ENCODE peak calls at places on chromosome 12, in nine cellular contexts. O, J, A, F, S, I, M, V and W are unnamed samples.

GRCh38 chr12:2877959-2878732 is 1.1 kb downstream of the RHNO1 start:
- DNase-seq in F (no peak), O (peak), I (no peak), M (peak), J (no peak), A (no peak), S (peak), V (peak), W (no peak)

GRCh38 chr12:75969768-75970167 is 61.8 kb downstream of the PHLDA1 start:
- DNase-seq in M (no peak), V (no peak), F (no peak), J (no peak), I (no peak), S (no peak), O (peak), A (no peak), W (no peak)

GRCh38 chr12:121992059-121992879 is 29.4 kb upstream of the BCL7A start:
- DNase-seq in A (peak), S (peak), M (peak), F (no peak), I (no peak), V (peak), O (peak), J (peak), W (peak)

GRCh38 chr12:105083551-105084105 is 630 bp downstream of the ALDH1L2 start:
- DNase-seq in M (peak), F (peak), J (peak), V (peak), I (peak), S (peak), A (no peak), O (peak), W (no peak)

GRCh38 chr12:121190523-121191031 is 19.4 kb upstream of the P2RX4 start:
- DNase-seq in S (peak), F (no peak), I (no peak), O (peak), J (no peak), M (peak), A (peak), V (peak), W (peak)

GRCh38 chr12:68306564-68306963 is 25.6 kb downstream of the MDM1 start:
- DNase-seq in M (no peak), S (no peak), V (no peak), I (no peak), A (no peak), J (no peak), F (no peak), O (no peak), W (no peak)

GRCh38 chr12:25155031-25155576 is 39.9 kb downstream of the DNAI7 start:
- DNase-seq in A (peak), M (peak), O (peak), S (peak), I (no peak), F (no peak), V (peak), J (peak), W (no peak)

GRCh38 chr12:120869376-120869775 is 34.8 kb downstream of the SPPL3 start:
- DNase-seq in O (no peak), V (no peak), S (no peak), J (no peak), F (no peak), I (no peak), M (no peak), A (no peak), W (no peak)

GRCh38 chr12:30794591-30795409 is 40.0 kb upstream of the CAPRIN2 start:
- DNase-seq in A (peak), J (no peak), F (no peak), I (no peak), V (peak), S (peak), O (peak), M (peak), W (peak)

GRCh38 chr12:52175411-52176350 is 16.1 kb downstream of the KRT80 start:
- DNase-seq in A (no peak), M (no peak), F (no peak), V (peak), J (no peak), S (peak), I (no peak), O (peak), W (no peak)
- TF ChIP-seq CTCF in A (peak), M (no peak), F (no peak), V (peak), J (no peak), S (peak), I (no peak), O (peak), W (no peak)

DNA sequence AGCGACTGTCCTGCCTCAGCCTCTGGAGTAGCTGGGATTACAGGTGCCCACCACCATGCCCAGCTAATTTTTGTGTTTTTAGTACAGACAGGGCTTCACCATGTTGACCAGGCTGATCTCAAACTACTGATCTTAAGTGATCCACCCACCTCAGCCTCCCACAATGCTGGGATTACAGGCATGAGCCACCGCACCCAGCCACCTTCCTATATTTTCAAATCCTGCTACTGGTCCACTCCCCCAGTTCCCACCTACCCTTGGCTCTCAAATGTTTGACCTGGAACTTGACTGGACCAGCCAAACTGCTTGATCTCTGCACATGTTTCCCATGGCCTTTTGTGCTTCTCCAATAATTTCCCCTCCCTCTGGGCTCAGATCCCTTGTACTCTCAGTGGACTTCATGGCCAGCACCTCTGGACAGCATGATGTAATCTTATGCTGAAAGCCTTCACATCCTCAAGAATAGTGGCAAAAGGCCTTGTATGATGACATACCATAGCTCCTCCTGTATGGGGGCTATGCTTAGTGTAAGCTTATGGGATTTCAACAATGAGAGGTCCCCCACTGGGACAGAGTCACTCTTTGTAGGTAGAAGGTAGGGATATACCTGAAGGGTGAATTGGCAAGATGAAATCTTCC is 2.5 kb upstream of the CCDC184 start:
- DNase-seq in A (no peak), O (no peak), I (no peak), V (no peak), M (no peak), J (no peak), F (no peak), S (no peak), W (no peak)
- TF ChIP-seq CTCF in A (no peak), O (no peak), I (no peak), V (no peak), M (no peak), J (no peak), F (no peak), S (no peak), W (no peak)

GRCh38 chr12:116773276-116773731 is 35.2 kb downstream of the RNFT2 start:
- DNase-seq in S (no peak), J (no peak), M (peak), O (no peak), I (no peak), A (no peak), V (no peak), F (no peak), W (peak)
- TF ChIP-seq CTCF in S (peak), J (no peak), M (peak), O (peak), I (no peak), A (no peak), V (peak), F (no peak), W (peak)

GRCh38 chr12:119239040-119239439 is 60.3 kb downstream of the HSPB8 start:
- DNase-seq in J (no peak), O (no peak), V (no peak), F (no peak), S (no peak), M (no peak), A (no peak), I (no peak), W (no peak)

GRCh38 chr12:119236372-119236771 is 57.6 kb downstream of the HSPB8 start:
- DNase-seq in M (no peak), F (no peak), V (no peak), I (no peak), O (no peak), S (no peak), J (no peak), A (no peak), W (no peak)

GRCh38 chr12:119230804-119231203 is 52.1 kb downstream of the HSPB8 start:
- DNase-seq in A (no peak), S (no peak), F (no peak), I (no peak), J (no peak), M (no peak), V (no peak), O (no peak), W (no peak)

GRCh38 chr12:119231774-119232173 is 53.0 kb downstream of the HSPB8 start:
- DNase-seq in M (no peak), F (no peak), O (no peak), I (no peak), J (no peak), A (no peak), S (no peak), V (no peak), W (no peak)

GRCh38 chr12:119235352-119235751 is 56.6 kb downstream of the HSPB8 start:
- DNase-seq in V (no peak), O (no peak), F (no peak), A (no peak), M (no peak), J (no peak), I (no peak), S (no peak), W (no peak)
- TF ChIP-seq CTCF in V (peak), O (peak), F (no peak), A (peak), M (peak), J (no peak), I (no peak), S (no peak), W (no peak)

DNA sequence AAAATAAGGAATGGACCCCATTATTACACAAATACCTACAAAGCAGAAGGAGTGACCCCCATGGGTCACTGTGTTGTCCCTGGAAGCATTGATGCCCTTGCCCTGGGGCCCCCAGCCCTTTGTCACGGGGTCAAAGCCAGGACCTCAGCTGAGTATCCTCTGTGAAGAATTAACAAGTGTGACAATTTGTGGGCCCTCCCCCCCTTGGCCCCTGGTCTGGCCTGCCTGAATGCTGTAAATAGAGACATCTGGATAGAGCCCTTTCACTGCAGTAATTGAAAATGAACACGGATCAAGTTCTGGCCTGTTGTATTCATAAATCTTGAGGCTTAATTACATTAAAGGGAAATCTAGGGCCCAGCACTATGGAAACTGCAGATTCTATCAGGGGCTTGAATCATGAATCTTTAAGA is 72.7 kb downstream of the C12orf42 start:
- DNase-seq in V (no peak), M (no peak), O (no peak), A (no peak), F (no peak), S (no peak), I (no peak), J (no peak), W (no peak)
- TF ChIP-seq CTCF in V (no peak), M (no peak), O (no peak), A (no peak), F (no peak), S (no peak), I (no peak), J (no peak), W (no peak)

DNA sequence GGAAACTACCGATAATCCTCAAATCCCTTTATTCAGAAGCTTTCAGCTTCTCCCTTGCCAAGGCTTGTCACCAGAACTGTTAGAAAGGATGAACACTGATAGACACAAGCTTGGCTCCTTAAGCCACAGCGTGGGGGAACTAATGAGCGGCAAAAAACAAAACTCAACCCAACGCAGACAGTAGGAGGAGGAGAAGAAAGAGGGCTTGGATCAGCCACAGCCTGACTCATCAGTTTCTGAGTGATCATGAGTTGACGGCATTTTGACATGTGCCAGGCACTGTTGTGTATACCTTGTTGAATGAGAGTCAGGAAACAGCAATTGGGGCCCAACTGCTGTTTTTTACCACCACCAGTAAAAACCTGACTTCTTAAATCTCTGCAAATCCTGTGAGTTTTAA is 23.7 kb downstream of the PLXNC1 start:
- DNase-seq in I (no peak), J (no peak), V (peak), F (no peak), S (peak), M (no peak), A (no peak), O (peak), W (no peak)
- TF ChIP-seq CTCF in I (no peak), J (no peak), V (no peak), F (no peak), S (no peak), M (no peak), A (no peak), O (peak), W (no peak)

DNA sequence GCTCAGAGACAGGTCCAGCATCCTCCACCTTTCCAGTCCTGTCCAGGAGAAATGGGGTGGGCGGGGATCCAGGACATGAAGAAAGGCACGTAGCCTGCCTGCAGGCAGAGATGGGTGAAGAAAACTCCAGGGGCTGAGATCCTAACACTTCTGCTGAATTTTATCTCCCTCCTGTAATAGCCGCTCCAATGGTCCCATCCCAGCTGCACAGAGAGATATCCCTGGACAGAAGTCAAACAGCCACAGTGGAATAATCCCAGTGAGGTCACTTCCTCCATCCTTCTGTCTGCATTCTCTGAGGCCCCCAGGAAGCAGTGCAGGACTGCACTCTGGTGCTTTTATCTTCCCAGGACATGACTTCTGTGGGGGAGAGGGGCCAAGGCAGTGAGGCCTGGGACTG is 26.3 kb downstream of the KRT18 start:
- DNase-seq in J (no peak), I (no peak), M (no peak), A (no peak), S (no peak), V (peak), F (no peak), O (peak), W (no peak)
- TF ChIP-seq CTCF in J (no peak), I (no peak), M (no peak), A (no peak), S (no peak), V (no peak), F (no peak), O (no peak), W (no peak)

GRCh38 chr12:100666588-100666987 is 93.1 kb downstream of the GAS2L3 start:
- DNase-seq in I (no peak), M (no peak), J (no peak), A (no peak), V (no peak), S (no peak), O (no peak), F (no peak), W (no peak)
- TF ChIP-seq CTCF in I (no peak), M (no peak), J (no peak), A (no peak), V (no peak), S (no peak), O (no peak), F (no peak), W (no peak)